ENCODE peak calls at places on chromosomes 12 and 14, in seven cellular contexts. E, X, R, I, Q, C and V are unnamed samples.

GRCh38 chr12:27434673-27435565 is 11.6 kb upstream of the SMCO2 start:
- DNase-seq in C (no peak), E (no peak), X (peak), R (peak), I (peak), Q (no peak), V (no peak)

GRCh38 chr12:24553259-24553658 is 395.6 kb downstream of the BCAT1 start:
- DNase-seq in R (no peak), I (no peak), Q (no peak), E (no peak), C (no peak), X (no peak), V (no peak)

GRCh38 chr12:6183689-6184441 is 16.3 kb upstream of the CD9 start:
- DNase-seq in R (no peak), E (peak), I (peak), C (no peak), X (peak), Q (no peak), V (peak)

GRCh38 chr14:63026491-63026890 is 18.8 kb downstream of the KCNH5 start:
- DNase-seq in Q (no peak), E (no peak), C (no peak), X (no peak), R (no peak), I (no peak), V (no peak)

GRCh38 chr14:97781961-97782360 is 984.8 kb downstream of the VRK1 start:
- DNase-seq in E (no peak), Q (no peak), C (no peak), R (no peak), I (no peak), X (no peak), V (no peak)

GRCh38 chr12:47378907-47379306 is 299.1 kb upstream of the AMIGO2 start:
- DNase-seq in R (no peak), X (no peak), Q (no peak), I (no peak), E (no peak), C (no peak), V (no peak)

GRCh38 chr12:100267603-100268281 is 765 bp downstream of the SCYL2 start:
- DNase-seq in C (no peak), E (peak), I (peak), X (no peak), Q (no peak), R (no peak), V (peak)

GRCh38 chr12:130478786-130479185 is 141.1 kb downstream of the PIWIL1 start:
- DNase-seq in I (no peak), X (no peak), C (no peak), Q (no peak), R (no peak), E (no peak), V (no peak)

GRCh38 chr12:121581681-121582439 is 1.0 kb upstream of the KDM2B start:
- DNase-seq in E (no peak), X (peak), R (no peak), C (no peak), I (no peak), Q (no peak), V (no peak)

GRCh38 chr12:87687362-87687761 is 341.8 kb downstream of the C12orf50 start:
- DNase-seq in I (no peak), E (no peak), Q (no peak), C (no peak), R (peak), X (peak), V (peak)

GRCh38 chr12:6095269-6095668 is 29.2 kb downstream of the VWF start:
- DNase-seq in E (no peak), X (peak), C (no peak), R (no peak), I (no peak), Q (no peak), V (no peak)

GRCh38 chr14:61101803-61102548 is 120.9 kb downstream of the SLC38A6 start:
- DNase-seq in Q (no peak), X (peak), E (peak), R (no peak), C (no peak), I (no peak), V (peak)

GRCh38 chr12:10213168-10214130 is 772 bp downstream of the GABARAPL1 start:
- DNase-seq in R (peak), Q (peak), I (peak), E (peak), C (peak), X (peak), V (peak)

GRCh38 chr12:1830981-1831930 is 10.9 kb downstream of the LRTM2 start:
- DNase-seq in I (peak), E (peak), Q (no peak), C (peak), X (peak), R (peak), V (peak)

GRCh38 chr12:60162988-60163720 is 567.3 kb downstream of the SLC16A7 start:
- DNase-seq in Q (no peak), R (no peak), E (no peak), C (no peak), I (no peak), X (peak), V (no peak)

GRCh38 chr14:43789458-43789857 is 717.6 kb downstream of the FSCB start:
- DNase-seq in X (no peak), I (no peak), E (no peak), Q (no peak), C (no peak), R (no peak), V (no peak)

GRCh38 chr14:99215277-99215676 is 56.7 kb downstream of the BCL11B start:
- DNase-seq in Q (no peak), X (no peak), C (no peak), I (no peak), R (peak), E (peak), V (peak)

GRCh38 chr12:127295630-127296029 is 971.3 kb upstream of the TMEM132C start:
- DNase-seq in C (no peak), I (no peak), E (no peak), X (peak), Q (no peak), R (no peak), V (no peak)

GRCh38 chr12:19129486-19130223 is at the start of gene PLEKHA5:
- DNase-seq in R (peak), Q (peak), X (peak), C (peak), E (peak), I (peak), V (peak)

GRCh38 chr14:68075382-68076029 is 255.9 kb downstream of the RAD51B start:
- DNase-seq in I (no peak), C (no peak), E (no peak), Q (no peak), X (peak), R (no peak), V (no peak)

DNA sequence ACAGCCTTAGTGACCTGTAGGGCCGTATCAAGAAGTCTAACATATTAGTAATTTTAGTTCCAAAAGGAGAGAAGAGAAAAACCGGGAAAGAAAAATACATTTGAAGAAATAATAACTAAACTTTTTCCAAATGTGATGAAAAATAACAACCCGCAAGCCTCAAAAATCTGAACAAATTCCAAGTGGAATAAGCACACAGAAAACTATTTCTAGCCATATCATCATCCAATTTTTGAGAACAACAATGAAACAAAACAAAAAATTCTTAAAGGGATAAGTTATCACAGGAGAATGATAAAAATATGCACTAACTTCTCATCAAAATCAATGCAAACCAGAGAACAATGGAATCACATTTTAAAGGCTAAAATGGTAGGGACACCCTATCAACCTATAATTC is 198.1 kb upstream of the PLXNC1 start:
- DNase-seq in R (no peak), X (no peak), Q (no peak), I (no peak), C (no peak), E (no peak), V (no peak)
- TF ChIP-seq CTCF in R (no peak), X (no peak), Q (no peak), I (no peak), C (no peak), E (no peak), V (no peak)

GRCh38 chr12:117143008-117143532 is 43.9 kb upstream of the TESC start:
- DNase-seq in X (no peak), Q (no peak), C (no peak), E (no peak), I (no peak), R (peak), V (peak)
- H3K4me3 ChIP-seq in X (no peak), Q (no peak), C (no peak), E (no peak), I (no peak), R (no peak), V (peak)

DNA sequence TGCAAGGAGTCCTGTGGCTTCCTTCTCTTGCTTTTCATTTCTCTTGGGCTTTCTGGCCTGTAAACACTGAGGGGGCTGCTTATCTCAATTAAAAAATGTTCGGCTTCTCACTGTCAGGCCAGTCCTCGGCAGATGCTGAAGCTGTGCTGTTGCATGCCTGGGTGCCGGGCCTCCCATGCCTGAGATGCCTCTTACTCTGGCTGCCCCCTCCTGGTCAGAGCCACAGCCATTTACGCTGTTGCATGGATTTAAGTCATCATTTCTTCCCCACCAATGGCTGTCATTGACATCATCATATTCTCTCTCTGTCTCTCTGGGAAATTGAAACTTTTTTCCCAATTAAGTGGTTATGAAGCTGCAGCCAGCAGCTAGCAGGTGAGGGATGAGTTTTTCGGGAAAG is 53.7 kb downstream of the FOXN4 start:
- DNase-seq in X (peak), I (no peak), C (no peak), Q (no peak), R (peak), E (no peak), V (peak)
- TF ChIP-seq CTCF in X (peak), I (no peak), C (no peak), Q (no peak), R (peak), E (no peak), V (peak)

GRCh38 chr14:74793506-74794155 is 30.5 kb downstream of the YLPM1 start:
- DNase-seq in X (no peak), E (no peak), C (no peak), I (peak), Q (no peak), R (peak), V (peak)
- H3K4me3 ChIP-seq in X (no peak), E (no peak), C (no peak), I (no peak), Q (no peak), R (no peak), V (no peak)

DNA sequence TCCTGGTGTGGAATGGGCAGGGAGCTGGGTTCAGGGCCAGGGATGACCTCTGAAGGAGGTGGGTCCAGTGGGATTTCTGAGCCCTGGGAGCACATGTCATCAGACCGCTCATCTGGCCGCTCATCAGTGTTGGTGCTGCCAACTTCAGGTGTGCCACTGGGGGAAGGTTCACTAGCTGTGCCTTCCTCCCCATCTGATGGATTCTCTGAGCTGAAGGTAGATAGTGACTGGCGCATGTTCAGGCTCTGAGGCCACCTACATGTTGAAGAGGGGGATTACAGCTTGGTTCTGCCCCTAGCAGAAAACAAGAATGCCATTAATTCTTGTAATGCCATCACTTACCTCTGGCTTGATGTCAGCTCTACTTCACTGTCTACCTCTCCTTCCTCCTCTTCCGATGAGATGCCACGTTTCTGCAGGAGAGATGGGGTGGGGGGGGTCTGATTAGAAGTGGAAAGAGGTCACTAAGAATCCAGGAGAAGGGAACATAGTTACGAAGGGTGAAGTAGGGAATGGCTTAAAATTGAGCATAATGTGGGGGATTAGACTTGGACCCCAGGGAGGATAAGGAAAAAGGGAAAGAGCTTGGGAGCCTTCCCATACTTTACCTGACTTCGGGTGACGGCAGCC is 17.2 kb downstream of the MAP3K12 start:
- DNase-seq in I (no peak), C (no peak), E (no peak), X (peak), Q (no peak), R (no peak), V (peak)
- TF ChIP-seq CTCF in I (no peak), C (no peak), E (no peak), X (peak), Q (no peak), R (peak), V (peak)

DNA sequence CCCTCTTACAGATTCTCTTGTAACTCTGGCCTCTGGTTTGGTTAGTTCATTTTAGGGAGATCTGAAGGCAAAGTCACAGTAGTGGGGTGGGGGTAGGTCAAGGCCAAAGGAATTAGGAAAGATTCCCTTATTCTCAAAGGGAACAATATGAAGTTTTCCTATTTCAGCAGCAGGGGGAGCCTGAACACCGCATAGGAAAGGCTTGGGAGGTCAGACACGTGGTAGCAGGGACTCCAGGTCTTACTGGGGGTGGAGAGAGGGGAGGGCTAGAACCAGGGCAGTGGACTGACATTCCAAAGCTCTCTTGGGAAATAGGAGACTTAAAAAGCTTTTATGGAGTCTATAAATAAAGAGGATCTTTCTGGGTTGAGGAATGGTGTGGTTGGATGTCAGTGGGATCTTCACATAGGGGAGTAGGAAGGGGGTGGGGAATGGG is 1.3 kb downstream of the ZC3H10 start:
- DNase-seq in X (peak), C (no peak), R (peak), I (peak), E (peak), Q (peak), V (peak)
- H3K4me3 ChIP-seq in X (peak), C (peak), R (no peak), I (no peak), E (peak), Q (peak), V (peak)

GRCh38 chr12:71439613-71440392 is at the start of gene LGR5:
- DNase-seq in Q (no peak), X (peak), E (peak), R (no peak), I (peak), C (no peak), V (peak)
- TF ChIP-seq CTCF in Q (no peak), X (no peak), E (no peak), R (no peak), I (no peak), C (no peak), V (no peak)

DNA sequence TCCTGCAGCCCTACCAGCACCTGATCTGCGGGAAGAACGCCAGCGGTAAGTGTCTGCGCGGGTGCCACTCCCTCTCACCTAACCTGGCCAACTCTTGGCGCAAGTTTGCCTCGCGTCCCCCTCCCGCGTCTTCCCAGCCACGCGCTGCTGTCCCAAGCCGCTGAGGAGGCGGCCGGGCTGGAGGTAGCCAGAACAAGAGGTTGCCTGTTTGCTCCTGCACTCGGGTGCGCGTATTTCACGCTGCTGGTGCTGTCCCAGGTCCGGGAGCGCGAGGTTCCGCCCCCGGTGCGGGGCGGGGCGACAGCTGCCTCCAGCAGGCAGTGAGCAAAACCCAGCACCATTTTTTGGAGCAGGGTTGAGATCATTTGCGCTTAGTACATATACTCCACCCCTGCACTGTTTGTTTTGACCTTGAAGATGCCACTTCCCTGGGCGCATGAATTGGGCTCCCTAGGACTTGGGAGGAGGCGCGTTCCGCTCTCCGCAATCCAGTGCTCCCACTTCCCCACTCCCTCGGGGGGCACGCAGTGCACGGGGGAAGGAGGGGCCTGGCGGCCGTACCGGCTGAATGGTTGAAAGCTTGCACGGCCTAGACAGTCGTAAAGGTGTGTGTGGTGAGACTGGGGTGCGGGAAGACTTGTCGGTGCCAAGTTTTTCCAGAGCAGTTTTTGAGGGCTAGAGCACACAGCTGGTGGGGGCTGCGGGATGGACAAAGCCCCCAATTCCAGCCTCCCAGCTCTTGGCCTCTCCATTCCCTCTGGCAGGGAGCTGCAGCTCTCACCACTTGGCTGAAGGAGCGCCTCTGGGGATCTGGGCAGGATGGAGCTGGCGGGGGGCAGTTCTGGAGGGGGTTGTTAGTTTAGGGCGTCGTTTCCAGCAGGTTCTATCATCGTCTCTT is 226.9 kb upstream of the CRY1 start:
- DNase-seq in R (peak), X (peak), E (peak), Q (no peak), I (peak), C (peak), V (peak)
- H3K4me3 ChIP-seq in R (peak), X (peak), E (peak), Q (peak), I (no peak), C (peak), V (peak)

GRCh38 chr14:92927396-92928257 is 4.7 kb downstream of the CHGA start:
- DNase-seq in R (no peak), X (no peak), Q (no peak), E (peak), C (no peak), I (no peak), V (peak)

GRCh38 chr14:92929689-92930608 is 7.0 kb downstream of the CHGA start:
- DNase-seq in Q (no peak), I (no peak), R (no peak), C (no peak), E (no peak), X (no peak), V (no peak)

GRCh38 chr14:92928961-92929688 is 6.2 kb downstream of the CHGA start:
- DNase-seq in I (no peak), E (no peak), Q (no peak), X (no peak), C (no peak), R (no peak), V (no peak)

GRCh38 chr14:92926931-92927330 is 4.0 kb downstream of the CHGA start:
- DNase-seq in X (no peak), Q (no peak), C (no peak), I (no peak), E (peak), R (no peak), V (peak)

GRCh38 chr14:92928258-92928629 is 5.3 kb downstream of the CHGA start:
- DNase-seq in R (no peak), Q (no peak), I (no peak), E (peak), X (no peak), C (no peak), V (peak)
- TF ChIP-seq CTCF in R (no peak), Q (no peak), I (no peak), E (no peak), X (no peak), C (no peak), V (no peak)